ENCODE peak calls at places on chromosomes 11 and 22, in six cellular contexts. N, J, H, F, R and Z are unnamed samples. For H3K4me1, the result is how much of the 10 kb centered on the place peaks cover.

GRCh38 chr11:124793466-124794278 is 6.5 kb downstream of the MSANTD2 start:
- DNase-seq in J (peak), H (no peak), N (peak), F (no peak), R (no peak), Z (no peak)

GRCh38 chr11:123707206-123707605 is 34.3 kb downstream of the ZNF202 start:
- DNase-seq in F (no peak), N (no peak), H (no peak), R (no peak), J (no peak), Z (no peak)

GRCh38 chr11:38900156-38900679 is 2302.2 kb upstream of the RAG2 start:
- DNase-seq in R (no peak), N (no peak), F (no peak), H (no peak), J (no peak), Z (no peak)

GRCh38 chr11:47587733-47588326 is 1.4 kb downstream of the FAM180B start:
- DNase-seq in J (no peak), H (no peak), F (no peak), R (no peak), N (no peak), Z (no peak)

GRCh38 chr11:34565417-34566208 is 52.0 kb upstream of the ELF5 start:
- DNase-seq in F (peak), R (no peak), N (peak), J (no peak), H (no peak), Z (no peak)

GRCh38 chr11:64718084-64718779 is 4.8 kb downstream of the NRXN2 start:
- DNase-seq in J (no peak), F (no peak), N (no peak), R (no peak), H (no peak), Z (no peak)

GRCh38 chr11:35145249-35145648 is 6.3 kb downstream of the CD44 start:
- DNase-seq in N (peak), H (no peak), F (no peak), J (no peak), R (no peak), Z (no peak)

GRCh38 chr11:20770421-20770935 is 101.1 kb downstream of the NELL1 start:
- DNase-seq in R (no peak), N (no peak), H (no peak), F (no peak), J (no peak), Z (peak)

GRCh38 chr11:113168358-113168757 is 146.0 kb upstream of the TTC12 start:
- DNase-seq in F (no peak), H (no peak), J (no peak), N (no peak), R (no peak), Z (no peak)

GRCh38 chr11:76371170-76371569 is 9.8 kb downstream of the THAP12 start:
- DNase-seq in N (no peak), R (no peak), F (no peak), J (no peak), H (no peak), Z (no peak)

GRCh38 chr11:24496728-24497396 is at the start of gene LUZP2:
- DNase-seq in H (no peak), N (no peak), F (peak), R (peak), J (peak), Z (no peak)

GRCh38 chr11:1015826-1016565 is 20.5 kb downstream of the MUC6 start:
- DNase-seq in J (no peak), R (no peak), N (no peak), H (no peak), F (no peak), Z (no peak)

GRCh38 chr11:35160902-35161585 is 22.1 kb downstream of the CD44 start:
- DNase-seq in N (no peak), H (no peak), R (no peak), F (no peak), J (no peak), Z (no peak)

GRCh38 chr22:36022162-36022561 is 6.5 kb downstream of the RBFOX2 start:
- DNase-seq in N (no peak), J (no peak), F (no peak), R (no peak), H (no peak), Z (no peak)

GRCh38 chr22:19463491-19464469 is 15.2 kb downstream of the UFD1 start:
- DNase-seq in N (peak), J (no peak), H (no peak), R (no peak), F (no peak), Z (no peak)

GRCh38 chr11:112584674-112585073 is 324.0 kb upstream of the PLET1 start:
- DNase-seq in F (peak), R (no peak), J (peak), N (no peak), H (no peak), Z (no peak)

GRCh38 chr22:38177926-38178604 is 3.6 kb downstream of the PLA2G6 start:
- DNase-seq in J (no peak), F (peak), R (peak), N (no peak), H (peak), Z (no peak)

GRCh38 chr11:111938687-111939160 is 1.6 kb downstream of the DIXDC1 start:
- DNase-seq in H (peak), R (no peak), N (no peak), F (peak), J (no peak), Z (no peak)

GRCh38 chr11:59102259-59102765 is 4.7 kb upstream of the FAM111B start:
- DNase-seq in J (peak), H (no peak), F (peak), R (peak), N (peak), Z (no peak)

GRCh38 chr11:116193321-116194114 is 579.3 kb downstream of the BUD13 start:
- DNase-seq in F (peak), J (peak), H (no peak), R (peak), N (no peak), Z (no peak)

DNA sequence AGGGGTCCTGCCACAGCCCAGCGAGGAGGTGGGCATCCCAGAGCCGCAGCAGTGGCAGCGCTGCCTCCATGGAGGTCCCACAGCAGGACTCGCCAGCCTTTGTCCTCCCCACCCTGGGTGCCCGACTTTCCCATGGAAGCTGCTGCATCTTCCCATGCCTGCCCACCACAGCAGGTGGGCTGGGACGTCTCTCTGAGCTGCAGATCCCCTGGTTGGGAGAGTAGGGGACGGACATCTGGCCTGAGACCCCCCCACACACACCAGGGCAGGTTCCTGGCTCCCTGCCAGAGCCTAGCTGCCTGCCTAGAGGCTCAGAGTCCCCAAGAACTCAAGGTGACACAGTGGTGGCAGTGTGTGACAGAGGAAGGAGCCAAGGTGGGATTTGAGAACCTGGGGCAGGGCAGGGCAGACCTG is 21.5 kb upstream of the PRR5 start:
- DNase-seq in H (no peak), J (peak), N (no peak), F (no peak), R (no peak), Z (no peak)
- H3K4me1 ChIP-seq in H (under half), J (under half), N (under half), F (under half), R (under half), Z (under half)

DNA sequence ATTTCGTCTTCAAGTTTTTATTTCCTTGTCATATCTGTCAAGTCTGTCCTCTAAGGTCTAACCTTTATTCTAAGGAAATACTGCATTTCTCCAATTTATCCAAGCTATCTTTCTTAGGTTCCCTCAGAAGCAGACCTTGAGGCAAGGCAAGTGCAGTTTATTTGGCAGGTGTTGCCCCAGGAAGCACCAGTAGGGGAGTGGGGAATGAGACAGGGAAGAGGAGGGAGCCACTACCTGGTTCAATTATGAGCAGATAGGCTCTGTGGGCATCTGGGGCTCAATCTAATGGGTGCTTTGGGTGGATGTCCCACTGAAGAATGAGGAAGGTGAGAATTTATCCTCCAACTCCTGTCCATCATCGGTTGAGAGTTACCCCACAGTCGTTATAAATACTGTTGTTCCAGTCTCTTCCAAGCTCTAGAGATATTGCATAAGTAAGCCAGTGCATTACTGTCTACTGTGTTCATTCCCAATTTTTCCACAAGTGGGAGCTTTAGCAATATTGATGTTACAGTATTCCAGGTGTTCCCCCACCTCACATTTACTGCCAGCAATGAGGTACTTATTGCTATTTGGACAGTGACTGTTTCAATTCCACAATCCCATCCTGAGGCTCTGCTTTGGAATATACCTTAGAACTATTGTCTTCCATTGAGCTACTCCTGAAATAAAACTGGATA is 154.9 kb upstream of the CEP126 start:
- DNase-seq in N (no peak), J (peak), R (no peak), H (no peak), F (no peak), Z (no peak)
- TF ChIP-seq CTCF in N (no peak), J (peak), R (no peak), H (no peak), F (peak), Z (no peak)

DNA sequence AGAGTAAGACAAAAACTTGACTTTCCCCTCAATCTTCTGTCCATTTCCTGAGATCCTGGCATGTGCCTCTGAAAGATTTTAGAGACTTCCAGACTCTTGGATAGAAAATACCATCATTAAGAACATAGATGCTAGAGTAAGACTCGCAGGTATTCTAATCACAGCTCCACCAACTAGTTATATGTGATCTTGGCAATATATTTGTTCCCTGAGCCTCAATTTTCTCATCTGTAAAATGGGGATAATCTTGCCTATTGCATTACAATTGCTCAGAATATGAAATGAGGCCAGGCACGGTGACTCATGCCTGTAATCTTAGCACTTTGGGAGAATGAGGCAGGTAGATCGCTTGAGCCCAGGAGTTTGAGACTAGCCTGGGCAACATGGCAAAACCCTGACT is 10.7 kb downstream of the RHOG start:
- DNase-seq in R (no peak), J (no peak), H (no peak), N (no peak), F (no peak), Z (no peak)
- H3K4me1 ChIP-seq in R (under half), J (under half), H (under half), N (half or more), F (under half), Z (under half)

GRCh38 chr11:43573233-43573632 is 107.3 kb upstream of the HSD17B12 start:
- DNase-seq in F (peak), R (no peak), H (no peak), J (peak), N (peak), Z (peak)

GRCh38 chr11:43561832-43562231 is 118.7 kb upstream of the HSD17B12 start:
- DNase-seq in F (no peak), J (no peak), R (no peak), H (no peak), N (no peak), Z (no peak)

DNA sequence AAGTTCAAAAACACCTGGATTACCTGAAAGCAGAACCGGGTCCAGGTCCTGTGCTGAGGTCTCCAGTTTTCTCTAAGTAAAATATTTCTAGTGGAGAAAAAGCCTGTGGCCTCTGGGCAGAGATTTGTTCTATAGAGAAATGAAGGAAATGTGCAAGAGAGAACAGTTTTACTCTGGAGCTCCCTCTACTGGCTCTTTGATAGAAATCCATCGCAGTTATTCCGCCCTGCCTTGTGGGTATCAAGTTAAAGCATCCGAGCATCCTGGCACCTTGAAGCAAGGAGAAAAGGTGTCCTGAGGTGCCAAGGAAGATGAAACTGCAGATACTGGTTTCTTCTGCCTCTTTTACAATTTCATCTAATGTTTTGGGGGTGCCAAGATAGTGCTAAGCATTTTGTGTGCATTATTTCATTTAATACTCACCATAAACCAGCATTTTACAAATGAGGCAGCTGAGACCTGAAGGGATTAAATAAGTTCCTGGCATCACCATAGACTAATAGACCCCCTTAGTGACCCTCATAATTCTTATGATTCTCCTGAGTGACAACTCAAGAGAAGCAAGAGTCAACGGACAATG is 113.1 kb upstream of the HSD17B12 start:
- DNase-seq in N (peak), H (no peak), F (peak), J (peak), R (no peak), Z (no peak)
- TF ChIP-seq CTCF in N (peak), H (peak), F (peak), J (peak), R (peak), Z (no peak)

DNA sequence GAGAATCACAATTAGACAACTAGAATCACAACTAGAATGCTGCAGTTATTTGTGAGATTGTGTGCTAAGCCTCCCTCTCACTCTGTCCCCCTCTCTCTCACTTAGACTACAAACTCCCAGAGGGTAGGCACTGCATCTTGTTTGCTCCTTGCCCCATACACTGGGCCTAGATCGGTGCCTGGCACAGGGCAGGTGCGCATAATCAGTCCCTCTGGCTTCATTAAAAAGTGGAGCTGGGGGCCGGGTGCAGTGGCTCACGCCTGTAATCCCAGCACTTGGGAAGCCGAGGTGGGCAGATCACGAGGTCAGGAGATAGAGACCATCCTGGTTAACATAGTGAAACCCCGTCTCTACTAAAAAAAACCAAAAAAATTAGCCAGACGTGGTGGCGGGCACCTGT is 456.8 kb downstream of the MIAT start:
- DNase-seq in J (no peak), N (no peak), H (no peak), R (no peak), F (no peak), Z (no peak)
- H3K4me1 ChIP-seq in J (under half), N (under half), H (under half), R (under half), F (under half), Z (under half)

DNA sequence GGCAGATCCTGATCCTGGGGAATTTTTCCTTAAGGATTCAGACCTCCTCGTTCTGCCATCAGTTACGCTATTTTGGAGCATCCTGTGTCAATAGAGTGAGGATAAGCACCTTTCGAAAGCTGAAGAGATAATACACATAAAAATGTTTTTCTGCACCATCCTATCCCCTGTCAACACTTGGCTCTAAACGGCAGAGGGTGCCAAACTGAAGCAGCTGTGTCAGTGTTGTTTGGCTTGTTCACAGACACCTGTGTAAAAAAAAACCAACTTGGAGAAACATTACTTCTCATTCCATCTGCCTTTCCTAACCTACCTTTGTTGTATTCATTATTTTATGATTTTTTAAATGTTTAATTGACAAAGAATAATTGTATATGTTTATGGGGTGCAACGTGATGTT is 417.0 kb upstream of the DDI1 start:
- DNase-seq in R (no peak), J (peak), N (no peak), F (no peak), H (no peak), Z (no peak)
- TF ChIP-seq CTCF in R (no peak), J (peak), N (no peak), F (peak), H (peak), Z (no peak)

DNA sequence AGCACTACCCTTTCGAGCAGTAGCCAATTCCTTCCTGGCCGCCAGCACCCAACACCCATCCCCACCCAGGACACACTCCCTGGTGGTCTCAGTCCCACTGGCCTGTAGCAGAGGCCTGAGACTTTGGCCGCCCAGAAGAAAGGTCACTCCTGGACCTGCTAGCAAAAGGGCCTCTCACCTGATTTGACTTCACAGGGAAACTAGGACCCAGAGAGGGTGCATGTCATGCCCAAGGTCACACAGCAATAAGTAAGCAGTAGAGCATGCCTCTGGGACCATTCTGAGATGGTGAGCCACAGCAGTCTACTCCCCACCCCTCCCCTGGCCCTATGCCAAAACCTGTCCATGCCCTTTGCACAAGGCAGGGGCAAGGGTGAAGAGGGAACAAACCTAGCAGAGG is 7.3 kb downstream of the ARRB1 start:
- DNase-seq in J (no peak), H (no peak), N (no peak), F (peak), R (no peak), Z (no peak)
- H3K4me1 ChIP-seq in J (under half), H (under half), N (half or more), F (under half), R (half or more), Z (half or more)